ENCODE peak calls at places on chromosomes 3 and 15, in four cellular contexts. N is GM23248, T is mesendoderm, V is pancreas. X is an unnamed sample.
A peak's percentile ranks its signal among the peaks of the same experiment; 100 is the strongest.

GRCh38 chr3:45095916-45096526 is 50.2 kb downstream of the CDCP1 start:
- DNase-seq in V (no peak), N (no peak), T (no peak), X (no peak)

GRCh38 chr3:32438596-32439344 is 47.1 kb downstream of the CMTM7 start:
- DNase-seq in V (no peak), T (no peak), N (no peak), X (no peak)

GRCh38 chr15:101613130-101614000 is 38.8 kb downstream of the TM2D3 start:
- DNase-seq in T (no peak), N (peak; percentile 15), V (no peak), X (no peak)

GRCh38 chr3:150286390-150287147 is 121.5 kb upstream of the TSC22D2 start:
- DNase-seq in T (peak; percentile 84), V (no peak), N (peak; percentile 56), X (peak; percentile 24)

GRCh38 chr3:117660941-117661635 is 951.5 kb downstream of the TUSC7 start:
- DNase-seq in N (peak; percentile 55), V (no peak), T (peak; percentile 35), X (no peak)

GRCh38 chr3:79521221-79521848 is 246.5 kb downstream of the ROBO1 start:
- DNase-seq in N (peak; percentile 50), T (peak; percentile 47), V (no peak), X (no peak)

GRCh38 chr15:90188914-90189748 is 12.0 kb upstream of the SEMA4B start:
- DNase-seq in N (no peak), T (no peak), V (no peak), X (peak; percentile 2)

GRCh38 chr3:170765419-170766078 is 104.4 kb downstream of the RPL22L1 start:
- DNase-seq in T (no peak), N (peak; percentile 52), V (no peak), X (no peak)

GRCh38 chr15:86267892-86268291 is 188.2 kb downstream of the AGBL1 start:
- DNase-seq in N (no peak), T (no peak), V (no peak), X (no peak)

GRCh38 chr15:59194639-59195325 is 11.9 kb upstream of the LDHAL6B start:
- DNase-seq in N (no peak), T (no peak), V (no peak), X (no peak)

GRCh38 chr15:59190291-59190690 is 16.4 kb upstream of the LDHAL6B start:
- DNase-seq in N (no peak), T (no peak), V (no peak), X (no peak)

GRCh38 chr15:59186501-59186900 is 20.1 kb upstream of the LDHAL6B start:
- DNase-seq in N (peak; percentile 64), V (no peak), T (no peak), X (no peak)

GRCh38 chr15:59189224-59189623 is 17.4 kb upstream of the LDHAL6B start:
- DNase-seq in T (no peak), N (no peak), V (no peak), X (no peak)

GRCh38 chr15:59191855-59192237 is 14.8 kb upstream of the LDHAL6B start:
- DNase-seq in N (peak; percentile 97), V (no peak), T (no peak), X (no peak)
- H3K4me3 ChIP-seq in N (peak overlapping the region; percentile 63), V (no peak overlapping the region), T (no peak overlapping the region), X (no peak overlapping the region)

DNA sequence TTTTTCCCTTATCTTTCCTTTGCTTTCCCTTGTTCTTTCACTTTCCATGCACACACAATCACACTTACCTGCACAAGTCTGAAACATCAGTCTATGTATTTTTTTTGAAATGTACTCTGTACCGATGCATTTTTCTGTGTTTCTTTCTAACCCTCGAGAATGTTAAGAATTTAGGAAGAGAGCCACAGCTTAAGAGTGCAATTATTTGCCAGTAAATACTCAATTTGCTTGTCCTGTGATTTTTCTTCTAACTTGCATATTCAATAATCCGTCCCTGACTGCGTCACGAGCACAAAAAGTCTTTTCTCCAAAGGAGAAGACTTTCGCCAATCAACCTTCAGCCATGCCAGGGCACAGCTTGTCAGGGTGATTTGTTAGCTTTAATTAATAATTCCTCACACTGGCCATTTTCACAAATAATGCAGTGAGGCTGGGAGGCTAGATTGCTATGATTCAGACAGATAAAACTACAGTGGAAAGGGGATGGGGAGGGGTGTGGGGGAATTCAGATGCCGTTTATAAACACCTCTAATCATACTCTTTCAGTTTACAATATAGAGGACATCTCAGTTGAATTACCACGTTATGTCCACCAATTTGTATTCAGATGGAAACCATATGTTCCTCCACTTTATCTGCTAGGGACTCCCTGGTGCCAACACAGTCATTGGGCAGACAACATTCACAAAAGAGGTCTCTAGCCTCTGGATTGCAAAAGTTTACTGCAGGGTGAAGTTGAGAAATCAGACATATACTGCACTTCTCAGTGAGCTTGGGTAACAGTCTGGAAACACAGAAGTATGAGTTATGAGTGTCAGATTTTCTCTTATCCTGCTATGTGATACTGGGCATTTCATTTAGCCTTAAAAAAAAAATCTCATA is 388.0 kb downstream of the ZBTB20 start:
- DNase-seq in N (peak; percentile 87), T (no peak), V (peak; percentile 20), X (no peak)
- H3K4me3 ChIP-seq in N (peak overlapping the region; percentile 82), T (no peak overlapping the region), V (peak overlapping the region; percentile 9), X (no peak overlapping the region)

GRCh38 chr15:89129123-89129815 is 41.0 kb downstream of the ABHD2 start:
- DNase-seq in T (peak; percentile 59), V (no peak), N (peak; percentile 55), X (peak; percentile 76)
- H3K4me3 ChIP-seq in T (no peak overlapping the region), V (no peak overlapping the region), N (no peak overlapping the region), X (no peak overlapping the region)

DNA sequence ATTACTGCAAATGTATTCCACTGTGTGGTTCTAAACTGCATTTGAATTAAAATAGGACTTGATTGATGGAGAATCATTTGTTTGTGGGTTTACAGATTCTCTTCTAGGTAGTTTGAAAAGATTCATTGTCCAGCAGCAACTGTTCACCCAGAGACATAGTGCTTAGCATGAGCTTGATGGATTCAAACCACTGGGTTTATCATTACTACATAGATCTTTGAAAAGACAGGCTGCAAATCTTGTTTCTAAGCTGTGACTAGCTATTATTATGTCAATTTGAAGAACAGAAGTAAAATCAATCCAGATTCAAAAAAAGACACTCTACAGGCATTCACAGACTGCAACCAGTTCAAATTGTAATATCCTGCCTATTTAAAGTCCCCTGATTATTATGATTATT is 49.8 kb downstream of the MBNL1 start:
- DNase-seq in V (no peak), N (no peak), T (no peak), X (no peak)
- H3K4me3 ChIP-seq in V (no peak overlapping the region), N (peak overlapping the region; percentile 45), T (no peak overlapping the region), X (no peak overlapping the region)

GRCh38 chr3:42880183-42880582 is 4.5 kb upstream of the CYP8B1 start:
- DNase-seq in N (no peak), T (no peak), V (no peak), X (no peak)
- H3K4me3 ChIP-seq in N (peak overlapping the region; percentile 82), T (no peak overlapping the region), V (no peak overlapping the region), X (peak overlapping the region; percentile 53)

GRCh38 chr3:23950303-23950702 is 5.2 kb downstream of the NR1D2 start:
- DNase-seq in N (no peak), V (no peak), T (no peak), X (no peak)
- H3K4me3 ChIP-seq in N (peak overlapping the region; percentile 15), V (no peak overlapping the region), T (no peak overlapping the region), X (no peak overlapping the region)

GRCh38 chr3:160471892-160472291 is 22.3 kb upstream of the TRIM59 start:
- DNase-seq in T (no peak), N (no peak), V (no peak), X (no peak)

GRCh38 chr3:160472344-160472743 is 22.8 kb upstream of the TRIM59 start:
- DNase-seq in T (no peak), N (no peak), V (no peak), X (no peak)

GRCh38 chr3:160473233-160473632 is 23.6 kb upstream of the TRIM59 start:
- DNase-seq in T (no peak), N (peak; percentile 80), V (no peak), X (no peak)

GRCh38 chr3:160473978-160474377 is 24.4 kb upstream of the TRIM59 start:
- DNase-seq in T (no peak), V (no peak), N (peak; percentile 94), X (no peak)

DNA sequence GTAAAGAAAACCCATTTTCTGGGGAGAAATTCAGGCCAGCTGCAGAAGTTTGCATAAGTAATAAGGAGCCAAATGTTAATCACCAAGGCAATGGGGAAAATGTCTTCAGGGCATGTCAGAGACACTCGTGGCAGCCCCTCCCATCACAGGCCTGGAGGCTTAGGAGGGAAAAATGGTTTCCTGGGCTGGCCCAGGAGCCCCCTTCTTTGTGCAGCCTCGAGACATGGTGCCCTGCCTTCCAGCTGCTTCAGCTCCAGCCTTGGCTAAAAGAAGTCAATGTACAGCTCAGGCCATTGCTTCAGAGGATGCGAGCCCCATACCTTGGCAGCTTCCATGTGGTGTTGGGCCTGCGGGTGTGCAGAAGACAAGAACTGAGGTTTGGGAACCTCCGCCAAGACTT is 20.6 kb upstream of the TRIM59 start:
- DNase-seq in N (no peak), T (no peak), V (no peak), X (no peak)
- H3K4me3 ChIP-seq in N (no peak overlapping the region), T (no peak overlapping the region), V (no peak overlapping the region), X (no peak overlapping the region)

X was measured in H7.